ENCODE peak calls at places on chromosomes 2 and 18, in ten cellular contexts. One of them, this sample, is unnamed.

GRCh38 chr2:40797115-40797514 is 345.2 kb upstream of the SLC8A1 start:
- DNase-seq in transverse colon: no peak
- DNase-seq in stimulated activated CD4-positive, alpha-beta T cell treated with anti-CD3 and anti-CD28 coated beads, Interleukin-1b, Interleukin-23, amount 100 ng/mL, for 24 hours: no peak
- DNase-seq in T-helper 1 cell: no peak
- DNase-seq in dermis blood vessel endothelial cell: no peak
- DNase-seq in stimulated activated CD8-positive, alpha-beta memory T cell treated with anti-CD3 and anti-CD28 coated beads, Interleukin-7, amount 100 ng/mL, for 24 hours: no peak
- DNase-seq in T-helper 2 cell: no peak
- DNase-seq in KBM-7: no peak
- DNase-seq in activated T-helper 1 cell treated with Interleukin-2 at 50 U/mL for 16 hours: no peak
- DNase-seq in SW480: no peak
- DNase-seq in this sample: no peak

GRCh38 chr2:163733301-163733938 is 2.4 kb downstream of the FIGN start:
- DNase-seq in transverse colon: no peak
- DNase-seq in stimulated activated CD4-positive, alpha-beta T cell treated with anti-CD3 and anti-CD28 coated beads, Interleukin-1b, Interleukin-23, amount 100 ng/mL, for 24 hours: no peak
- DNase-seq in T-helper 1 cell: no peak
- DNase-seq in dermis blood vessel endothelial cell: no peak
- DNase-seq in stimulated activated CD8-positive, alpha-beta memory T cell treated with anti-CD3 and anti-CD28 coated beads, Interleukin-7, amount 100 ng/mL, for 24 hours: no peak
- DNase-seq in T-helper 2 cell: no peak
- DNase-seq in KBM-7: no peak
- DNase-seq in activated T-helper 1 cell treated with Interleukin-2 at 50 U/mL for 16 hours: no peak
- DNase-seq in SW480: no peak
- DNase-seq in this sample: no peak

GRCh38 chr2:6914829-6915228 is 2.4 kb upstream of the RNF144A start:
- DNase-seq in transverse colon: no peak
- DNase-seq in stimulated activated CD4-positive, alpha-beta T cell treated with anti-CD3 and anti-CD28 coated beads, Interleukin-1b, Interleukin-23, amount 100 ng/mL, for 24 hours: no peak
- DNase-seq in T-helper 1 cell: no peak
- DNase-seq in dermis blood vessel endothelial cell: peak
- DNase-seq in stimulated activated CD8-positive, alpha-beta memory T cell treated with anti-CD3 and anti-CD28 coated beads, Interleukin-7, amount 100 ng/mL, for 24 hours: no peak
- DNase-seq in T-helper 2 cell: no peak
- DNase-seq in KBM-7: no peak
- DNase-seq in activated T-helper 1 cell treated with Interleukin-2 at 50 U/mL for 16 hours: no peak
- DNase-seq in SW480: peak
- DNase-seq in this sample: no peak

GRCh38 chr2:9912468-9912867 is 39.0 kb upstream of the GRHL1 start:
- DNase-seq in transverse colon: no peak
- DNase-seq in stimulated activated CD4-positive, alpha-beta T cell treated with anti-CD3 and anti-CD28 coated beads, Interleukin-1b, Interleukin-23, amount 100 ng/mL, for 24 hours: no peak
- DNase-seq in T-helper 1 cell: no peak
- DNase-seq in dermis blood vessel endothelial cell: no peak
- DNase-seq in stimulated activated CD8-positive, alpha-beta memory T cell treated with anti-CD3 and anti-CD28 coated beads, Interleukin-7, amount 100 ng/mL, for 24 hours: no peak
- DNase-seq in T-helper 2 cell: no peak
- DNase-seq in KBM-7: no peak
- DNase-seq in activated T-helper 1 cell treated with Interleukin-2 at 50 U/mL for 16 hours: no peak
- DNase-seq in SW480: no peak
- DNase-seq in this sample: no peak

GRCh38 chr18:7334973-7335568 is 104.2 kb downstream of the LRRC30 start:
- DNase-seq in transverse colon: no peak
- DNase-seq in stimulated activated CD4-positive, alpha-beta T cell treated with anti-CD3 and anti-CD28 coated beads, Interleukin-1b, Interleukin-23, amount 100 ng/mL, for 24 hours: no peak
- DNase-seq in T-helper 1 cell: no peak
- DNase-seq in dermis blood vessel endothelial cell: no peak
- DNase-seq in stimulated activated CD8-positive, alpha-beta memory T cell treated with anti-CD3 and anti-CD28 coated beads, Interleukin-7, amount 100 ng/mL, for 24 hours: no peak
- DNase-seq in T-helper 2 cell: no peak
- DNase-seq in KBM-7: no peak
- DNase-seq in activated T-helper 1 cell treated with Interleukin-2 at 50 U/mL for 16 hours: no peak
- DNase-seq in SW480: no peak
- DNase-seq in this sample: no peak

GRCh38 chr18:13574761-13575160 is 151.6 kb downstream of the FAM210A start:
- DNase-seq in transverse colon: no peak
- DNase-seq in stimulated activated CD4-positive, alpha-beta T cell treated with anti-CD3 and anti-CD28 coated beads, Interleukin-1b, Interleukin-23, amount 100 ng/mL, for 24 hours: no peak
- DNase-seq in T-helper 1 cell: no peak
- DNase-seq in dermis blood vessel endothelial cell: no peak
- DNase-seq in stimulated activated CD8-positive, alpha-beta memory T cell treated with anti-CD3 and anti-CD28 coated beads, Interleukin-7, amount 100 ng/mL, for 24 hours: no peak
- DNase-seq in T-helper 2 cell: no peak
- DNase-seq in KBM-7: no peak
- DNase-seq in activated T-helper 1 cell treated with Interleukin-2 at 50 U/mL for 16 hours: no peak
- DNase-seq in SW480: no peak
- DNase-seq in this sample: no peak

GRCh38 chr2:30315391-30316055 is 84.2 kb downstream of the LBH start:
- DNase-seq in transverse colon: no peak
- DNase-seq in stimulated activated CD4-positive, alpha-beta T cell treated with anti-CD3 and anti-CD28 coated beads, Interleukin-1b, Interleukin-23, amount 100 ng/mL, for 24 hours: no peak
- DNase-seq in T-helper 1 cell: no peak
- DNase-seq in dermis blood vessel endothelial cell: peak
- DNase-seq in stimulated activated CD8-positive, alpha-beta memory T cell treated with anti-CD3 and anti-CD28 coated beads, Interleukin-7, amount 100 ng/mL, for 24 hours: no peak
- DNase-seq in T-helper 2 cell: no peak
- DNase-seq in KBM-7: no peak
- DNase-seq in activated T-helper 1 cell treated with Interleukin-2 at 50 U/mL for 16 hours: no peak
- DNase-seq in SW480: peak
- DNase-seq in this sample: no peak

GRCh38 chr2:27705851-27706622 is 42.3 kb downstream of the SLC4A1AP start:
- DNase-seq in transverse colon: peak
- DNase-seq in stimulated activated CD4-positive, alpha-beta T cell treated with anti-CD3 and anti-CD28 coated beads, Interleukin-1b, Interleukin-23, amount 100 ng/mL, for 24 hours: no peak
- DNase-seq in T-helper 1 cell: no peak
- DNase-seq in dermis blood vessel endothelial cell: peak
- DNase-seq in stimulated activated CD8-positive, alpha-beta memory T cell treated with anti-CD3 and anti-CD28 coated beads, Interleukin-7, amount 100 ng/mL, for 24 hours: no peak
- DNase-seq in T-helper 2 cell: no peak
- DNase-seq in KBM-7: peak
- DNase-seq in activated T-helper 1 cell treated with Interleukin-2 at 50 U/mL for 16 hours: no peak
- DNase-seq in SW480: peak
- DNase-seq in this sample: peak

GRCh38 chr2:231218356-231218755 is 19.9 kb downstream of the ARMC9 start:
- DNase-seq in transverse colon: no peak
- DNase-seq in stimulated activated CD4-positive, alpha-beta T cell treated with anti-CD3 and anti-CD28 coated beads, Interleukin-1b, Interleukin-23, amount 100 ng/mL, for 24 hours: no peak
- DNase-seq in T-helper 1 cell: no peak
- DNase-seq in dermis blood vessel endothelial cell: no peak
- DNase-seq in stimulated activated CD8-positive, alpha-beta memory T cell treated with anti-CD3 and anti-CD28 coated beads, Interleukin-7, amount 100 ng/mL, for 24 hours: no peak
- DNase-seq in T-helper 2 cell: no peak
- DNase-seq in KBM-7: no peak
- DNase-seq in activated T-helper 1 cell treated with Interleukin-2 at 50 U/mL for 16 hours: no peak
- DNase-seq in SW480: no peak
- DNase-seq in this sample: no peak

GRCh38 chr2:19349911-19350677 is 8.3 kb downstream of the OSR1 start:
- DNase-seq in transverse colon: peak
- DNase-seq in stimulated activated CD4-positive, alpha-beta T cell treated with anti-CD3 and anti-CD28 coated beads, Interleukin-1b, Interleukin-23, amount 100 ng/mL, for 24 hours: no peak
- DNase-seq in T-helper 1 cell: peak
- DNase-seq in dermis blood vessel endothelial cell: peak
- DNase-seq in stimulated activated CD8-positive, alpha-beta memory T cell treated with anti-CD3 and anti-CD28 coated beads, Interleukin-7, amount 100 ng/mL, for 24 hours: no peak
- DNase-seq in T-helper 2 cell: no peak
- DNase-seq in KBM-7: peak
- DNase-seq in activated T-helper 1 cell treated with Interleukin-2 at 50 U/mL for 16 hours: no peak
- DNase-seq in SW480: peak
- DNase-seq in this sample: no peak

GRCh38 chr18:73848656-73849055 is 299.0 kb downstream of the FBXO15 start:
- DNase-seq in transverse colon: no peak
- DNase-seq in stimulated activated CD4-positive, alpha-beta T cell treated with anti-CD3 and anti-CD28 coated beads, Interleukin-1b, Interleukin-23, amount 100 ng/mL, for 24 hours: no peak
- DNase-seq in T-helper 1 cell: no peak
- DNase-seq in dermis blood vessel endothelial cell: peak
- DNase-seq in stimulated activated CD8-positive, alpha-beta memory T cell treated with anti-CD3 and anti-CD28 coated beads, Interleukin-7, amount 100 ng/mL, for 24 hours: no peak
- DNase-seq in T-helper 2 cell: no peak
- DNase-seq in KBM-7: no peak
- DNase-seq in activated T-helper 1 cell treated with Interleukin-2 at 50 U/mL for 16 hours: no peak
- DNase-seq in SW480: no peak
- DNase-seq in this sample: no peak

GRCh38 chr2:203994735-203995134 is 58.2 kb downstream of the ICOS start:
- DNase-seq in transverse colon: no peak
- DNase-seq in stimulated activated CD4-positive, alpha-beta T cell treated with anti-CD3 and anti-CD28 coated beads, Interleukin-1b, Interleukin-23, amount 100 ng/mL, for 24 hours: no peak
- DNase-seq in T-helper 1 cell: no peak
- DNase-seq in dermis blood vessel endothelial cell: no peak
- DNase-seq in stimulated activated CD8-positive, alpha-beta memory T cell treated with anti-CD3 and anti-CD28 coated beads, Interleukin-7, amount 100 ng/mL, for 24 hours: no peak
- DNase-seq in T-helper 2 cell: no peak
- DNase-seq in KBM-7: no peak
- DNase-seq in activated T-helper 1 cell treated with Interleukin-2 at 50 U/mL for 16 hours: no peak
- DNase-seq in SW480: no peak
- DNase-seq in this sample: no peak

GRCh38 chr18:23114171-23114881 is 21.0 kb upstream of the CABLES1 start:
- DNase-seq in transverse colon: no peak
- DNase-seq in stimulated activated CD4-positive, alpha-beta T cell treated with anti-CD3 and anti-CD28 coated beads, Interleukin-1b, Interleukin-23, amount 100 ng/mL, for 24 hours: no peak
- DNase-seq in T-helper 1 cell: no peak
- DNase-seq in dermis blood vessel endothelial cell: peak
- DNase-seq in stimulated activated CD8-positive, alpha-beta memory T cell treated with anti-CD3 and anti-CD28 coated beads, Interleukin-7, amount 100 ng/mL, for 24 hours: no peak
- DNase-seq in T-helper 2 cell: no peak
- DNase-seq in KBM-7: no peak
- DNase-seq in activated T-helper 1 cell treated with Interleukin-2 at 50 U/mL for 16 hours: no peak
- DNase-seq in SW480: no peak
- DNase-seq in this sample: no peak

GRCh38 chr2:187302619-187303018 is 145.4 kb downstream of the CALCRL start:
- DNase-seq in transverse colon: peak
- DNase-seq in stimulated activated CD4-positive, alpha-beta T cell treated with anti-CD3 and anti-CD28 coated beads, Interleukin-1b, Interleukin-23, amount 100 ng/mL, for 24 hours: no peak
- DNase-seq in T-helper 1 cell: no peak
- DNase-seq in dermis blood vessel endothelial cell: peak
- DNase-seq in stimulated activated CD8-positive, alpha-beta memory T cell treated with anti-CD3 and anti-CD28 coated beads, Interleukin-7, amount 100 ng/mL, for 24 hours: no peak
- DNase-seq in T-helper 2 cell: no peak
- DNase-seq in KBM-7: no peak
- DNase-seq in activated T-helper 1 cell treated with Interleukin-2 at 50 U/mL for 16 hours: no peak
- DNase-seq in SW480: no peak
- DNase-seq in this sample: no peak

GRCh38 chr2:86068098-86069047 is 37.3 kb downstream of the POLR1A start:
- DNase-seq in transverse colon: peak
- DNase-seq in stimulated activated CD4-positive, alpha-beta T cell treated with anti-CD3 and anti-CD28 coated beads, Interleukin-1b, Interleukin-23, amount 100 ng/mL, for 24 hours: no peak
- DNase-seq in T-helper 1 cell: peak
- DNase-seq in dermis blood vessel endothelial cell: no peak
- DNase-seq in stimulated activated CD8-positive, alpha-beta memory T cell treated with anti-CD3 and anti-CD28 coated beads, Interleukin-7, amount 100 ng/mL, for 24 hours: no peak
- DNase-seq in T-helper 2 cell: no peak
- DNase-seq in KBM-7: no peak
- DNase-seq in activated T-helper 1 cell treated with Interleukin-2 at 50 U/mL for 16 hours: peak
- DNase-seq in SW480: no peak
- DNase-seq in this sample: peak

GRCh38 chr18:45962866-45963265 is 4.3 kb downstream of the EPG5 start:
- DNase-seq in transverse colon: no peak
- DNase-seq in stimulated activated CD4-positive, alpha-beta T cell treated with anti-CD3 and anti-CD28 coated beads, Interleukin-1b, Interleukin-23, amount 100 ng/mL, for 24 hours: no peak
- DNase-seq in T-helper 1 cell: no peak
- DNase-seq in dermis blood vessel endothelial cell: no peak
- DNase-seq in stimulated activated CD8-positive, alpha-beta memory T cell treated with anti-CD3 and anti-CD28 coated beads, Interleukin-7, amount 100 ng/mL, for 24 hours: no peak
- DNase-seq in T-helper 2 cell: no peak
- DNase-seq in KBM-7: no peak
- DNase-seq in activated T-helper 1 cell treated with Interleukin-2 at 50 U/mL for 16 hours: no peak
- DNase-seq in SW480: no peak
- DNase-seq in this sample: no peak

GRCh38 chr2:74747411-74748080 is 86.4 kb upstream of the HK2 start:
- DNase-seq in transverse colon: no peak
- DNase-seq in stimulated activated CD4-positive, alpha-beta T cell treated with anti-CD3 and anti-CD28 coated beads, Interleukin-1b, Interleukin-23, amount 100 ng/mL, for 24 hours: no peak
- DNase-seq in T-helper 1 cell: no peak
- DNase-seq in dermis blood vessel endothelial cell: no peak
- DNase-seq in stimulated activated CD8-positive, alpha-beta memory T cell treated with anti-CD3 and anti-CD28 coated beads, Interleukin-7, amount 100 ng/mL, for 24 hours: no peak
- DNase-seq in T-helper 2 cell: no peak
- DNase-seq in KBM-7: no peak
- DNase-seq in activated T-helper 1 cell treated with Interleukin-2 at 50 U/mL for 16 hours: no peak
- DNase-seq in SW480: no peak
- DNase-seq in this sample: peak

GRCh38 chr2:180370476-180371205 is 363.5 kb upstream of the CWC22 start:
- DNase-seq in transverse colon: no peak
- DNase-seq in stimulated activated CD4-positive, alpha-beta T cell treated with anti-CD3 and anti-CD28 coated beads, Interleukin-1b, Interleukin-23, amount 100 ng/mL, for 24 hours: no peak
- DNase-seq in T-helper 1 cell: no peak
- DNase-seq in dermis blood vessel endothelial cell: no peak
- DNase-seq in stimulated activated CD8-positive, alpha-beta memory T cell treated with anti-CD3 and anti-CD28 coated beads, Interleukin-7, amount 100 ng/mL, for 24 hours: no peak
- DNase-seq in T-helper 2 cell: no peak
- DNase-seq in KBM-7: no peak
- DNase-seq in activated T-helper 1 cell treated with Interleukin-2 at 50 U/mL for 16 hours: no peak
- DNase-seq in SW480: no peak
- DNase-seq in this sample: no peak

GRCh38 chr2:209472871-209473270 is 49.0 kb downstream of the MAP2 start:
- DNase-seq in transverse colon: no peak
- DNase-seq in stimulated activated CD4-positive, alpha-beta T cell treated with anti-CD3 and anti-CD28 coated beads, Interleukin-1b, Interleukin-23, amount 100 ng/mL, for 24 hours: no peak
- DNase-seq in T-helper 1 cell: no peak
- DNase-seq in dermis blood vessel endothelial cell: peak
- DNase-seq in stimulated activated CD8-positive, alpha-beta memory T cell treated with anti-CD3 and anti-CD28 coated beads, Interleukin-7, amount 100 ng/mL, for 24 hours: no peak
- DNase-seq in T-helper 2 cell: no peak
- DNase-seq in KBM-7: peak
- DNase-seq in activated T-helper 1 cell treated with Interleukin-2 at 50 U/mL for 16 hours: no peak
- DNase-seq in SW480: no peak
- DNase-seq in this sample: no peak

GRCh38 chr2:128775401-128776285 is 457.0 kb upstream of the HS6ST1 start:
- DNase-seq in transverse colon: no peak
- DNase-seq in stimulated activated CD4-positive, alpha-beta T cell treated with anti-CD3 and anti-CD28 coated beads, Interleukin-1b, Interleukin-23, amount 100 ng/mL, for 24 hours: no peak
- DNase-seq in T-helper 1 cell: no peak
- DNase-seq in dermis blood vessel endothelial cell: no peak
- DNase-seq in stimulated activated CD8-positive, alpha-beta memory T cell treated with anti-CD3 and anti-CD28 coated beads, Interleukin-7, amount 100 ng/mL, for 24 hours: no peak
- DNase-seq in T-helper 2 cell: no peak
- DNase-seq in KBM-7: no peak
- DNase-seq in activated T-helper 1 cell treated with Interleukin-2 at 50 U/mL for 16 hours: no peak
- DNase-seq in SW480: peak
- DNase-seq in this sample: no peak